ENCODE peak calls at places on chromosome 11, in eight cellular contexts. O is stimulated activated CD4-positive, alpha-beta T cell treated with anti-CD3 and anti-CD28 coated beads, Interleukin-12 subunit alpha, Interleukin-12 subunit beta, amount 100 ng/mL, for 4 hours; F is GM12865; H is globus pallidus; D is stimulated activated CD8-positive, alpha-beta memory T cell treated with anti-CD3 and anti-CD28 coated beads, Interleukin-2, amount 100 ng/mL, for 48 hours; B is hippocampal formation; E is astrocyte of the cerebellum; G is Daoy. I is an unnamed sample.
A peak's percentile ranks its signal among the peaks of the same experiment; 100 is the strongest.

GRCh38 chr11:131764126-131764525 is 393.7 kb downstream of the NTM start:
- DNase-seq in O (no peak), D (no peak), G (no peak), E (no peak), B (no peak), F (no peak), H (no peak), I (no peak)

GRCh38 chr11:131811380-131811779 is 441.0 kb downstream of the NTM start:
- DNase-seq in F (no peak), B (no peak), H (no peak), E (no peak), O (no peak), D (no peak), G (peak; percentile 63), I (no peak)

GRCh38 chr11:29184939-29185890 is 831.6 kb downstream of the KCNA4 start:
- DNase-seq in E (peak; percentile 92), O (no peak), D (no peak), F (no peak), B (no peak), G (peak; percentile 87), H (no peak), I (no peak)

GRCh38 chr11:83044958-83045712 is 26.6 kb downstream of the RAB30 start:
- DNase-seq in F (no peak), B (no peak), H (no peak), G (peak; percentile 86), D (no peak), E (no peak), O (no peak), I (peak; percentile 39)

GRCh38 chr11:32420937-32421532 is 14.3 kb downstream of the WT1 start:
- DNase-seq in H (no peak), B (no peak), F (peak; percentile 63), D (no peak), O (no peak), E (no peak), G (peak; percentile 83), I (no peak)

GRCh38 chr11:16818284-16818683 is 79.8 kb downstream of the C11orf58 start:
- DNase-seq in F (no peak), E (no peak), O (no peak), B (no peak), D (no peak), G (peak; percentile 39), H (no peak), I (no peak)

GRCh38 chr11:126635511-126635910 is 280.0 kb downstream of the ST3GAL4 start:
- DNase-seq in D (no peak), F (no peak), B (no peak), G (no peak), O (no peak), H (no peak), E (no peak), I (no peak)

GRCh38 chr11:13260963-13261599 is 16.5 kb upstream of the BMAL1 start:
- DNase-seq in G (peak; percentile 34), E (no peak), B (no peak), H (no peak), D (no peak), F (no peak), O (no peak), I (no peak)

GRCh38 chr11:118615282-118615979 is 8.0 kb downstream of the PHLDB1 start:
- DNase-seq in D (no peak), G (peak; percentile 26), B (no peak), F (no peak), H (no peak), E (no peak), O (no peak), I (no peak)

GRCh38 chr11:130891326-130891725 is 25.0 kb downstream of the SNX19 start:
- DNase-seq in D (no peak), G (no peak), H (no peak), O (no peak), B (no peak), E (no peak), F (no peak), I (no peak)

GRCh38 chr11:130773436-130773835 is 142.8 kb downstream of the SNX19 start:
- DNase-seq in B (no peak), G (no peak), D (no peak), E (no peak), H (no peak), O (no peak), F (no peak), I (no peak)

GRCh38 chr11:25771605-25772004 is 560.3 kb upstream of the ANO3 start:
- DNase-seq in G (no peak), H (no peak), B (no peak), D (no peak), E (no peak), F (no peak), O (no peak), I (no peak)

GRCh38 chr11:34585870-34586654 is 34.8 kb upstream of the EHF start:
- DNase-seq in H (peak; percentile 74), E (peak; percentile 77), G (peak; percentile 45), B (no peak), D (no peak), F (peak; percentile 41), O (no peak), I (peak; percentile 50)

GRCh38 chr11:79269923-79270322 is 170.9 kb downstream of the TENM4 start:
- DNase-seq in G (no peak), D (no peak), B (no peak), O (no peak), E (no peak), H (no peak), F (no peak), I (no peak)

GRCh38 chr11:16936643-16937042 is 77.6 kb downstream of the PLEKHA7 start:
- DNase-seq in E (no peak), B (no peak), H (no peak), G (no peak), F (no peak), D (no peak), O (no peak), I (no peak)

GRCh38 chr11:72138821-72139390 is 3.4 kb downstream of the FOLR3 start:
- DNase-seq in F (no peak), O (no peak), E (no peak), D (no peak), B (no peak), H (no peak), G (no peak), I (no peak)

GRCh38 chr11:22456993-22457748 is 119.0 kb downstream of the SLC17A6 start:
- DNase-seq in F (no peak), D (no peak), O (no peak), H (no peak), B (no peak), E (no peak), G (no peak), I (no peak)

GRCh38 chr11:66242085-66242765 is 26.2 kb upstream of the RAB1B start:
- DNase-seq in H (no peak), F (no peak), B (no peak), G (no peak), D (no peak), O (no peak), E (no peak), I (no peak)

GRCh38 chr11:63719987-63720386 is 38.7 kb downstream of the RTN3 start:
- DNase-seq in D (no peak), O (no peak), E (peak; percentile 23), H (peak; percentile 46), G (peak; percentile 4), B (no peak), F (no peak), I (no peak)

GRCh38 chr11:124769804-124770774 is 8.0 kb upstream of the ESAM start:
- DNase-seq in E (no peak), O (no peak), F (no peak), B (no peak), G (peak; percentile 87), D (no peak), H (no peak), I (no peak)

GRCh38 chr11:130772266-130773227 is 143.7 kb downstream of the SNX19 start:
- DNase-seq in B (no peak), D (no peak), G (peak; percentile 90), O (no peak), F (peak; percentile 25), E (peak; percentile 95), H (no peak), I (no peak)

GRCh38 chr11:119990306-119991021 is 147.4 kb downstream of the TRIM29 start:
- DNase-seq in G (no peak), D (no peak), E (no peak), H (peak; percentile 97), F (no peak), B (peak; percentile 86), O (no peak), I (no peak)

GRCh38 chr11:9030601-9031000 is 26.8 kb upstream of the NRIP3 start:
- DNase-seq in B (no peak), D (no peak), E (no peak), H (no peak), F (no peak), O (no peak), G (no peak), I (no peak)

GRCh38 chr11:15929371-15929801 is 427.0 kb downstream of the SOX6 start:
- DNase-seq in G (no peak), E (no peak), O (no peak), D (no peak), F (no peak), B (no peak), H (no peak), I (no peak)

GRCh38 chr11:35909866-35910265 is 34.0 kb upstream of the LDLRAD3 start:
- DNase-seq in F (no peak), E (no peak), H (no peak), B (no peak), O (no peak), D (no peak), G (no peak), I (no peak)

GRCh38 chr11:120061036-120061760 is 76.7 kb downstream of the TRIM29 start:
- DNase-seq in F (no peak), B (no peak), E (no peak), O (no peak), G (peak; percentile 59), H (no peak), D (no peak), I (no peak)

GRCh38 chr11:9060700-9061111 is 30.7 kb downstream of the SCUBE2 start:
- DNase-seq in D (peak; percentile 46), F (peak; percentile 95), G (no peak), H (no peak), E (no peak), O (peak; percentile 26), B (no peak), I (peak; percentile 80)

GRCh38 chr11:125990244-125990643 is 44.4 kb downstream of the VSIG10L2 start:
- DNase-seq in E (peak; percentile 59), D (no peak), B (no peak), G (peak; percentile 56), F (peak; percentile 21), H (no peak), O (no peak), I (no peak)

GRCh38 chr11:1714908-1715885 is 18.2 kb downstream of the KRTAP5-6 start:
- DNase-seq in H (no peak), E (no peak), O (no peak), F (no peak), G (no peak), D (no peak), B (no peak), I (no peak)

GRCh38 chr11:37988031-37988430 is 1390.0 kb upstream of the RAG2 start:
- DNase-seq in F (no peak), O (no peak), B (no peak), G (no peak), D (no peak), H (no peak), E (peak; percentile 57), I (no peak)

I was measured in GM10248.